ENCODE peak calls at places on chromosomes 11 and 22, in six cellular contexts. L is right cardiac atrium; K is activated effector memory CD4-positive, alpha-beta T cell treated with anti-CD3 and anti-CD28 coated beads, Interleukin-2, amount 50 U/mL, for 16 hours; A is HFF-Myc; Y is NCI-H2081; V is DMS 273 treated with DMSO at 0.1 percent for 48 hours. G is an unnamed sample.

GRCh38 chr11:121253951-121254350 is 38.6 kb upstream of the SC5D start:
- DNase-seq in L (no peak), A (no peak), Y (no peak), K (no peak), V (no peak), G (no peak)

GRCh38 chr11:109086931-109087330 is 335.1 kb upstream of the C11orf87 start:
- DNase-seq in V (no peak), K (no peak), L (no peak), A (no peak), Y (no peak), G (no peak)

GRCh38 chr11:13316528-13316961 is 39.0 kb downstream of the BMAL1 start:
- DNase-seq in V (no peak), K (no peak), L (peak), A (peak), Y (no peak), G (no peak)

GRCh38 chr11:128400382-128401203 is 186.8 kb downstream of the ETS1 start:
- DNase-seq in A (peak), V (no peak), K (no peak), Y (no peak), L (no peak), G (no peak)

GRCh38 chr22:28477556-28477955 is 202.1 kb downstream of the TTC28 start:
- DNase-seq in V (no peak), L (no peak), A (no peak), K (no peak), Y (no peak), G (no peak)

GRCh38 chr22:42719133-42719532 is 1.5 kb downstream of the A4GALT start:
- DNase-seq in V (no peak), K (no peak), A (no peak), L (peak), Y (no peak), G (no peak)

GRCh38 chr11:94883878-94884277 is 89.5 kb downstream of the CWC15 start:
- DNase-seq in A (no peak), K (no peak), Y (no peak), V (no peak), L (no peak), G (no peak)

GRCh38 chr22:42613869-42614268 is 814 bp downstream of the POLDIP3 start:
- DNase-seq in A (no peak), V (no peak), K (peak), L (no peak), Y (no peak), G (no peak)

GRCh38 chr11:70519117-70519516 is 120.8 kb downstream of the CTTN start:
- DNase-seq in V (no peak), A (no peak), L (no peak), K (no peak), Y (no peak), G (no peak)

GRCh38 chr22:21926728-21927127 is 25.9 kb downstream of the PPM1F start:
- DNase-seq in Y (no peak), K (no peak), V (peak), L (peak), A (no peak), G (no peak)

GRCh38 chr11:68841718-68842426 is at the start of gene CPT1A:
- DNase-seq in Y (peak), K (peak), L (peak), A (no peak), V (no peak), G (peak)

GRCh38 chr11:109036011-109036410 is 371.1 kb downstream of the DDX10 start:
- DNase-seq in V (no peak), A (no peak), K (no peak), L (no peak), Y (no peak), G (no peak)

GRCh38 chr11:65384301-65384889 is 1.9 kb upstream of the SLC25A45 start:
- DNase-seq in A (no peak), V (no peak), L (no peak), Y (no peak), K (no peak), G (no peak)

GRCh38 chr11:13247606-13248320 is 29.8 kb upstream of the BMAL1 start:
- DNase-seq in L (no peak), Y (no peak), V (no peak), A (no peak), K (no peak), G (no peak)

GRCh38 chr11:126279191-126279590 is 3.7 kb upstream of the TIRAP start:
- DNase-seq in A (no peak), K (no peak), Y (no peak), L (no peak), V (no peak), G (no peak)

GRCh38 chr11:2562181-2562581 is 117.4 kb downstream of the KCNQ1 start:
- DNase-seq in A (no peak), V (no peak), K (peak), Y (no peak), L (peak), G (no peak)

GRCh38 chr11:105960252-105961245 is 61.5 kb downstream of the MSANTD4 start:
- DNase-seq in K (no peak), L (peak), V (peak), Y (peak), A (no peak), G (no peak)

GRCh38 chr22:46110215-46110614 is 40.1 kb upstream of the PPARA start:
- DNase-seq in A (no peak), K (no peak), Y (no peak), V (no peak), L (no peak), G (no peak)

GRCh38 chr11:57406337-57406904 is 16.0 kb upstream of the PRG2 start:
- DNase-seq in A (no peak), L (peak), V (no peak), Y (no peak), K (peak), G (no peak)

GRCh38 chr11:112364962-112365481 is 104.4 kb upstream of the PLET1 start:
- DNase-seq in A (peak), Y (no peak), K (no peak), V (no peak), L (no peak), G (no peak)

GRCh38 chr11:121555172-121555571 is 102.4 kb upstream of the SORL1-AS1 start:
- DNase-seq in K (no peak), Y (peak), V (no peak), L (no peak), A (no peak), G (no peak)

GRCh38 chr11:112310867-112311266 is 50.2 kb upstream of the PLET1 start:
- DNase-seq in L (no peak), K (no peak), A (no peak), V (no peak), Y (no peak), G (no peak)

GRCh38 chr22:46673205-46673604 is 53.0 kb downstream of the GRAMD4 start:
- DNase-seq in L (no peak), V (no peak), K (no peak), Y (no peak), A (no peak), G (no peak)

GRCh38 chr22:28963362-28963761 is 80.0 kb downstream of the ZNRF3 start:
- DNase-seq in Y (no peak), L (no peak), V (no peak), K (no peak), A (no peak), G (no peak)

GRCh38 chr11:130561441-130561881 is 113.0 kb downstream of the ADAMTS15 start:
- DNase-seq in L (no peak), Y (no peak), A (no peak), K (no peak), V (no peak), G (no peak)

GRCh38 chr22:36010913-36011312 is 17.7 kb downstream of the RBFOX2 start:
- DNase-seq in Y (no peak), A (peak), V (no peak), K (no peak), L (no peak), G (no peak)

GRCh38 chr11:65780770-65781151 is at the start of gene AP5B1:
- DNase-seq in A (no peak), V (no peak), Y (peak), L (peak), K (peak), G (peak)

GRCh38 chr11:116557261-116557660 is 215.5 kb downstream of the BUD13 start:
- DNase-seq in K (no peak), L (no peak), V (no peak), Y (no peak), A (peak), G (no peak)

GRCh38 chr22:18000441-18001039 is 23.8 kb downstream of the MICAL3 start:
- DNase-seq in Y (peak), A (no peak), L (peak), K (peak), V (no peak), G (peak)

GRCh38 chr11:102494216-102494615 is 36.3 kb downstream of the MMP7 start:
- DNase-seq in L (no peak), A (no peak), K (no peak), V (no peak), Y (no peak), G (no peak)

G was measured in activated CD4-positive, CD25-positive, alpha-beta regulatory T cell treated with anti-CD3 and anti-CD28 coated beads, Interleukin-2, amount 50 U/mL, for 72 hours.